ENCODE peak calls at places on chromosome 17, in five cellular contexts. N is tibial artery; S is endothelial cell of umbilical vein; D is CD8-positive, alpha-beta T cell; X is ascending aorta. R is an unnamed sample.

GRCh38 chr17:71553381-71553780 is 567.4 kb upstream of the SOX9 start:
- DNase-seq in N (no peak), S (no peak), D (no peak), X (no peak), R (no peak)

GRCh38 chr17:77451271-77451893 is 310.6 kb downstream of the SEC14L1 start:
- DNase-seq in N (peak; percentile 78), S (peak; percentile 71), D (peak; percentile 80), X (peak; percentile 75), R (peak; percentile 83)

GRCh38 chr17:30869005-30869404 is 37.0 kb downstream of the TEFM start:
- DNase-seq in N (no peak), S (no peak), D (no peak), X (no peak), R (no peak)

GRCh38 chr17:704111-704864 is 10.4 kb downstream of the VPS53 start:
- DNase-seq in N (no peak), S (no peak), D (no peak), X (no peak), R (no peak)

GRCh38 chr17:36188891-36189306 is 7.7 kb downstream of the CCL3L1 start:
- DNase-seq in N (no peak), S (no peak), D (peak; percentile 65), X (peak; percentile 71), R (peak; percentile 53)

GRCh38 chr17:51103451-51103850 is 17.2 kb downstream of the SPAG9 start:
- DNase-seq in N (no peak), S (no peak), D (no peak), X (no peak), R (no peak)

GRCh38 chr17:9247401-9247938 is 226.2 kb downstream of the NTN1 start:
- DNase-seq in N (no peak), S (no peak), D (no peak), X (no peak), R (no peak)

GRCh38 chr17:9272506-9272905 is 251.2 kb downstream of the NTN1 start:
- DNase-seq in N (no peak), S (no peak), D (no peak), X (no peak), R (no peak)

GRCh38 chr17:1647802-1648581 is 1.7 kb downstream of the RILP start:
- DNase-seq in N (no peak), S (peak; percentile 40), D (no peak), X (peak; percentile 72), R (no peak)

GRCh38 chr17:13728751-13729150 is 127.0 kb upstream of the HS3ST3A1 start:
- DNase-seq in N (no peak), S (no peak), D (no peak), X (no peak), R (no peak)

GRCh38 chr17:42135664-42136653 is 13.4 kb downstream of the HSPB9 start:
- DNase-seq in N (peak; percentile 78), S (peak; percentile 90), D (no peak), X (no peak), R (no peak)

GRCh38 chr17:76584427-76585047 is 1.1 kb downstream of the ST6GALNAC2 start:
- DNase-seq in N (no peak), S (no peak), D (no peak), X (no peak), R (no peak)

GRCh38 chr17:51435171-51435552 is 174.8 kb downstream of the UTP18 start:
- DNase-seq in N (no peak), S (no peak), D (no peak), X (no peak), R (peak; percentile 63)

DNA sequence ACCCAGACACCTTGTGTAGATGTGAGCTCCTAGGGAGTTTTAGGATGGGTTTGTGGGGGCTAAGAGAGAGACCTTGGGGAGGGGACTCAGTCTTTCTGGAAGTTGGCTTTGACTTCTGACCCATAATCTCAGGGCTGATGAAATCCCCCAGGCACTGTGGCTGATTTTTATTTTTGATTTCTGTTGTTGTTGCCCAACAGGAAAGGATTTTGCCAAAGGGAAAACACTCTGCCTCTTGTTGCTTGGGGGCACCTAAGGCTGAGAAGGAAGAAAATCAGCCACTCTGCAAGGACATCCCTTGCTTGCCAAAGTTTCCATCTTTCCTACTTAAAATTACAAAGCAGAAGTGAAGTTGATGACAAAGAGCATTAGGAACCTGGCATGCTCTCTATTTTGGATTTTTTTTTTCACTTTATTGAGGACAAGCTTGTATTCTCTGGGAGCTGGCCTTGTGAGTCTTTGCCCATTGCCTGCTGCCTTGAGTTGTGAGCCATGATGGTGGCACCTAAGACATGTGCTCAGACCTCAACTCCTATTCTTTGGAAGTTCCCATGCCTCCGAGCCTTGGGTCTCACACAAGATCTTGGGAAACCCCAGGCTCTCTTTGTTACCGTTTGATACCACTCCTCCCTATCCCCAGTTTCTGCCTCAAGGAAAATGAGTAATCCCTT is 3.2 kb upstream of the C1QTNF1 start:
- DNase-seq in N (peak; percentile 72), S (no peak), D (no peak), X (peak; percentile 65), R (no peak)
- H3K4me1 ChIP-seq in N (peaks cover 42% of the 10 kb centered on the region), S (peaks cover 7% of the 10 kb centered on the region), D (peaks cover 8% of the 10 kb centered on the region), X (peaks cover 56% of the 10 kb centered on the region), R (peaks cover 13% of the 10 kb centered on the region)

GRCh38 chr17:80119271-80119791 is 17.9 kb downstream of the GAA start:
- DNase-seq in N (no peak), S (no peak), D (no peak), X (no peak), R (no peak)

GRCh38 chr17:80116276-80116922 is 15.0 kb downstream of the GAA start:
- DNase-seq in N (no peak), S (no peak), D (no peak), X (peak; percentile 40), R (no peak)

GRCh38 chr17:80116923-80117380 is 15.6 kb downstream of the GAA start:
- DNase-seq in N (no peak), S (no peak), D (no peak), X (peak; percentile 57), R (no peak)

GRCh38 chr17:80118601-80119270 is 17.4 kb downstream of the GAA start:
- DNase-seq in N (no peak), S (no peak), D (no peak), X (peak; percentile 34), R (no peak)

GRCh38 chr17:80117491-80118401 is 16.4 kb downstream of the GAA start:
- DNase-seq in N (no peak), S (no peak), D (no peak), X (no peak), R (no peak)
- H3K27ac ChIP-seq in N (no peak overlapping the region), S (no peak overlapping the region), D (no peak overlapping the region), X (no peak overlapping the region), R (no peak overlapping the region)

DNA sequence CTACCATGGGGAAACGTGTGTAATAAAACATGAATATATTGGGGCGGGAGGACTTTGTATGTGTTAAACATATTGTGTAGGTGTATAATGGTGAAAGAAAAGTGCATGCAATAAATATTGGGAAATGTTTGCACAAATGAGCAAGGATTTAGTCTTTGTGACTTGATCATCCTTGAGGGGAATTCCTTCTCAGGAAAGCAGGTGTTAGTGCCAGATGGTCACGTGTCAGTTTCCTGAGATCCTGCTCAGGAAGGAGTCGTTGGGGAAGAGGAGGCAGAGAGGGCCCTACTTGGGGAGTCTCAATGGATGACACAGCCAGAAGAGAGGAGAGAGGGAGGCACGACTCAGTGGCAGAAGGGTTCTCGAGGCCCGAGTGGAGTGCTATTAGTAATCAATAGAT is 53.2 kb downstream of the MSI2 start:
- DNase-seq in N (no peak), S (no peak), D (no peak), X (no peak), R (no peak)
- H3K4me1 ChIP-seq in N (no peaks in the 10 kb centered on the region), S (no peaks in the 10 kb centered on the region), D (peaks cover 2% of the 10 kb centered on the region), X (no peaks in the 10 kb centered on the region), R (no peaks in the 10 kb centered on the region)

DNA sequence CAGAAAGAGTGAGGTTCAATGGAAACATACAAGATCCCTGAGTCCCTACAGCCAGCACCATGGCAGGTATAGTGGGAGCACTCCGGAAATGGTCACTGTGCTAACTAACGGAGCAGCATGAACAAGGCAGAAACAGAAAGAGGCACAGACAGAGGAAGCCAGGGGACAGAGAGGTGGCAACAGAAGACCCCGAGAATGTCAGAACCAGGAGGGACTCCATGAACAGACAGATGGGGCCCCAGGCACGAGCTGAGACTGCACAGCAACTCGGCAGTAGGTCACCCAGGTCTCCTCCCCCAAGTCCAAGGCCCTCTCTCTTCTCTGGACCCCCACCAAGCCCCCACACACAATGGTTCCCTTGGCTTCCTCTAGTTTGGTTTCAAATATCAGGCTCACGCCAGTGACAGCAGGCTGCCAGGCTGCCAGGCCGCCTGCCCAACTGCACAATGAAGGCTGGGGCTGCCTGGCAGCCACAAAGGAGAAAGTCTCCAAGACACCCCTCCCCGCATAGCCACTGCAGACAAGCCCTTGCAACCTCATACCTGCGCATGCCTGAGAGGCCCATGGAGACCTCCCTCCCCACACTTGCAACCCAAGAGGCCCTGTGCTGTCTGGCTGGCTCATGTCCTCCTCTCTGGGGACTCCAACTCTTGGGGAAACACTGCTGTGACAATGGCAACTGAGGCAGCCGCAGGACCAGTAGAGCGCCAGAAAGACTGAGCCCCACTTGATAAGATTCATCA is 54.7 kb downstream of the PIMREG start:
- DNase-seq in N (peak; percentile 42), S (no peak), D (no peak), X (peak; percentile 50), R (no peak)
- H3K27ac ChIP-seq in N (no peak overlapping the region), S (no peak overlapping the region), D (no peak overlapping the region), X (no peak overlapping the region), R (no peak overlapping the region)

GRCh38 chr17:79840989-79841286 is 1.7 kb upstream of the CBX4 start:
- DNase-seq in N (no peak), S (no peak), D (no peak), X (no peak), R (no peak)
- H3K4me1 ChIP-seq in N (peaks cover 81% of the 10 kb centered on the region), S (peaks cover 18% of the 10 kb centered on the region), D (peaks cover 68% of the 10 kb centered on the region), X (peaks cover 57% of the 10 kb centered on the region), R (peaks cover 68% of the 10 kb centered on the region)

DNA sequence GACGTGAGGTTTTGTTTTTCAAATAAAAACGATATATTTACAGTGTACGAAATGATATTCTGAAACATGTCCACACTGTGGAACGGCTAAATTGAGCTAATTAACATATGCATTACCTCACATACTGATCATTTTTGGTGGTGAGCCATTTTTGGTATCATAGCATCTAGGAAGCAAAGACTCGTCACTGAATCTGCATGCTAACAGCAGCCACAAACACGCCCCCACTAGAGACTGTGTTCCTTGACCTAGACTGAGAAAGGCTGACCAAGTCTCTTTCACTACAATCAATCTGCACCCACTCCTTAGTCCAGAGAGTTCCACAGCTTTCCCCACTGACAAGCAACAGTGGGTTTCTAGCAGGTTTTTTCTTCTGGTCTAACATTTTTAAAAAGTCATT is 29.5 kb downstream of the NPLOC4 start:
- DNase-seq in N (no peak), S (no peak), D (no peak), X (no peak), R (no peak)
- H3K27ac ChIP-seq in N (no peak overlapping the region), S (no peak overlapping the region), D (no peak overlapping the region), X (no peak overlapping the region), R (no peak overlapping the region)

GRCh38 chr17:44024271-44024663 is 9.5 kb upstream of the TMEM101 start:
- DNase-seq in N (no peak), S (no peak), D (no peak), X (no peak), R (no peak)
- H3K4me1 ChIP-seq in N (no peaks in the 10 kb centered on the region), S (no peaks in the 10 kb centered on the region), D (no peaks in the 10 kb centered on the region), X (no peaks in the 10 kb centered on the region), R (no peaks in the 10 kb centered on the region)

R was measured in CD4-positive, alpha-beta memory T cell.